ENCODE peak calls at places on chromosomes 11 and 22, in seven cellular contexts. L, K, I, Z, A, H and B are unnamed samples.

GRCh38 chr11:67438121-67438902 is 830 bp upstream of the PTPRCAP start:
- DNase-seq in K (peak; percentile 75), A (peak; percentile 75), Z (no peak), I (peak; percentile 71), L (no peak), H (no peak), B (no peak)

GRCh38 chr22:49970528-49971231 is 10.1 kb downstream of the PIM3 start:
- DNase-seq in A (peak; percentile 90), Z (peak; percentile 98), K (peak; percentile 94), H (peak; percentile 97), L (peak; percentile 85), I (peak; percentile 98), B (peak; percentile 98)

GRCh38 chr11:19633276-19633675 is 79.4 kb upstream of the NAV2 start:
- DNase-seq in L (no peak), K (no peak), I (peak; percentile 91), Z (peak; percentile 61), H (no peak), A (no peak), B (peak; percentile 94)

GRCh38 chr22:29316429-29316828 is 932 bp upstream of the RASL10A start:
- DNase-seq in K (no peak), A (no peak), I (no peak), H (no peak), L (no peak), Z (no peak), B (no peak)

GRCh38 chr11:77589521-77590193 is at the start of gene AQP11:
- DNase-seq in A (peak; percentile 16), L (peak; percentile 93), H (peak; percentile 90), K (peak; percentile 19), I (peak; percentile 93), Z (peak; percentile 66), B (peak; percentile 90)

GRCh38 chr22:17481424-17481823 is 81.9 kb upstream of the SLC25A18 start:
- DNase-seq in Z (no peak), L (no peak), I (no peak), K (no peak), A (no peak), H (no peak), B (no peak)

GRCh38 chr11:108019870-108020540 is 11.3 kb downstream of the CUL5 start:
- DNase-seq in A (no peak), I (no peak), L (no peak), Z (peak; percentile 56), H (no peak), K (no peak), B (no peak)

GRCh38 chr11:9787981-9788521 is 124.2 kb downstream of the SWAP70 start:
- DNase-seq in H (no peak), A (no peak), I (no peak), K (no peak), Z (no peak), L (no peak), B (peak; percentile 73)

GRCh38 chr22:19604711-19605268 is 80.6 kb upstream of the CLDN5 start:
- DNase-seq in K (no peak), Z (no peak), L (no peak), H (no peak), I (no peak), A (no peak), B (no peak)

GRCh38 chr11:35629914-35630313 is 11.7 kb downstream of the FJX1 start:
- DNase-seq in H (no peak), Z (peak; percentile 95), I (no peak), L (no peak), A (no peak), K (no peak), B (no peak)

GRCh38 chr11:123544631-123545375 is 109.6 kb downstream of the SCN3B start:
- DNase-seq in K (no peak), Z (no peak), L (no peak), I (no peak), H (no peak), A (no peak), B (no peak)

GRCh38 chr11:9489366-9489765 is 28.6 kb downstream of the ZNF143 start:
- DNase-seq in K (no peak), L (no peak), H (no peak), Z (no peak), A (no peak), I (no peak), B (no peak)

GRCh38 chr11:67508486-67509121 is 642 bp upstream of the CDK2AP2 start:
- DNase-seq in A (peak; percentile 98), H (peak; percentile 96), K (peak; percentile 99), Z (peak; percentile 95), I (peak; percentile 100), L (peak; percentile 99), B (peak; percentile 99)

GRCh38 chr22:32858957-32859356 is 57.5 kb downstream of the TIMP3 start:
- DNase-seq in Z (no peak), I (no peak), K (no peak), A (no peak), H (peak; percentile 52), L (no peak), B (no peak)

GRCh38 chr11:44329472-44330230 is 19.7 kb upstream of the ALX4 start:
- DNase-seq in Z (no peak), H (peak; percentile 78), A (no peak), L (no peak), I (peak; percentile 50), K (no peak), B (no peak)

GRCh38 chr11:22539851-22540376 is 85.7 kb downstream of the FANCF start:
- DNase-seq in K (no peak), Z (peak; percentile 51), L (peak; percentile 17), H (peak; percentile 90), I (no peak), A (no peak), B (no peak)

GRCh38 chr11:131592152-131592551 is 221.7 kb downstream of the NTM start:
- DNase-seq in Z (no peak), L (no peak), K (no peak), A (no peak), I (no peak), H (no peak), B (no peak)

GRCh38 chr11:118846181-118846946 is 37.3 kb upstream of the CXCR5 start:
- DNase-seq in L (peak; percentile 56), Z (no peak), H (no peak), K (no peak), A (no peak), I (peak; percentile 14), B (no peak)

GRCh38 chr11:71236836-71237475 is 15.4 kb downstream of the SHANK2 start:
- DNase-seq in Z (no peak), I (peak; percentile 58), H (no peak), L (no peak), K (no peak), A (no peak), B (peak; percentile 36)

GRCh38 chr22:27094633-27095308 is 437.4 kb downstream of the MIAT start:
- DNase-seq in H (no peak), L (no peak), K (no peak), Z (no peak), I (no peak), A (no peak), B (peak; percentile 72)

GRCh38 chr22:38417252-38418060 is 37.5 kb downstream of the KCNJ4 start:
- DNase-seq in K (no peak), I (peak; percentile 57), Z (no peak), H (no peak), A (no peak), L (peak; percentile 38), B (peak; percentile 49)

GRCh38 chr22:36334081-36334831 is 53.5 kb downstream of the MYH9 start:
- DNase-seq in A (no peak), L (no peak), K (no peak), H (no peak), I (no peak), Z (no peak), B (peak; percentile 85)

GRCh38 chr22:29044657-29045176 is 16.9 kb downstream of the C22orf31 start:
- DNase-seq in A (no peak), L (no peak), Z (peak; percentile 49), I (no peak), K (no peak), H (no peak), B (no peak)

GRCh38 chr11:88355887-88356286 is 18.4 kb upstream of the CTSC start:
- DNase-seq in Z (no peak), K (no peak), I (no peak), H (no peak), A (no peak), L (no peak), B (no peak)